ENCODE peak calls at places on chromosomes 12 and 14, in eight cellular contexts. Q is IMR-90; E is globus pallidus; O is stimulated activated CD4-positive, alpha-beta T cell treated with anti-CD3 and anti-CD28 coated beads, Interleukin-4, amount 100 ng/mL, for 1 hour; N is skeletal muscle cell; Z is HCEC 1CT; T is substantia nigra; A is cardiac muscle cell. C is an unnamed sample.

GRCh38 chr12:53476769-53477209 is 22.5 kb downstream of the MAP3K12 start:
- DNase-seq in Q (no peak), E (no peak), O (no peak), N (no peak), Z (peak), T (no peak), A (peak), C (no peak)

GRCh38 chr12:39807043-39807442 is 187.4 kb upstream of the ABCD2 start:
- DNase-seq in Q (no peak), E (no peak), O (no peak), N (no peak), Z (no peak), T (no peak), A (peak), C (no peak)

GRCh38 chr12:3792623-3793288 is 39.8 kb upstream of the CRACR2A start:
- DNase-seq in Q (no peak), E (no peak), O (no peak), N (no peak), Z (no peak), T (no peak), A (no peak), C (no peak)

GRCh38 chr14:69289811-69290520 is 30.0 kb downstream of the GALNT16 start:
- DNase-seq in Q (no peak), E (no peak), O (no peak), N (no peak), Z (no peak), T (no peak), A (no peak), C (no peak)

GRCh38 chr12:54571166-54571856 is 17.1 kb downstream of the PPP1R1A start:
- DNase-seq in Q (no peak), E (no peak), O (no peak), N (no peak), Z (no peak), T (no peak), A (peak), C (no peak)

GRCh38 chr12:26287666-26288408 is 92.5 kb downstream of the SSPN start:
- DNase-seq in Q (no peak), E (no peak), O (no peak), N (no peak), Z (no peak), T (no peak), A (peak), C (no peak)

GRCh38 chr12:50033317-50033679 is 8.0 kb upstream of the RACGAP1 start:
- DNase-seq in Q (no peak), E (peak), O (no peak), N (no peak), Z (no peak), T (no peak), A (no peak), C (no peak)

GRCh38 chr14:92397839-92398564 is 75.0 kb downstream of the SLC24A4 start:
- DNase-seq in Q (no peak), E (no peak), O (no peak), N (no peak), Z (no peak), T (no peak), A (no peak), C (no peak)

GRCh38 chr12:27922591-27923139 is 49.9 kb downstream of the PTHLH start:
- DNase-seq in Q (peak), E (peak), O (no peak), N (peak), Z (peak), T (no peak), A (peak), C (no peak)

GRCh38 chr14:24692382-24693352 is 58.7 kb upstream of the GZMB start:
- DNase-seq in Q (no peak), E (no peak), O (no peak), N (no peak), Z (no peak), T (no peak), A (no peak), C (peak)

GRCh38 chr14:76666746-76667145 is 94.5 kb upstream of the VASH1 start:
- DNase-seq in Q (no peak), E (no peak), O (no peak), N (no peak), Z (no peak), T (no peak), A (no peak), C (no peak)

GRCh38 chr12:114448618-114448933 is 42.6 kb upstream of the TBX5 start:
- DNase-seq in Q (no peak), E (no peak), O (no peak), N (no peak), Z (no peak), T (no peak), A (no peak), C (no peak)

GRCh38 chr14:59356298-59356697 is 108.9 kb downstream of the GPR135 start:
- DNase-seq in Q (no peak), E (no peak), O (no peak), N (no peak), Z (no peak), T (no peak), A (no peak), C (no peak)

GRCh38 chr14:73741386-73741875 is 27.2 kb upstream of the PNMA1 start:
- DNase-seq in Q (peak), E (peak), O (peak), N (no peak), Z (peak), T (no peak), A (peak), C (peak)

GRCh38 chr12:12376636-12377448 is 20.0 kb downstream of the BORCS5 start:
- DNase-seq in Q (peak), E (peak), O (no peak), N (no peak), Z (peak), T (no peak), A (peak), C (no peak)

GRCh38 chr12:697426-697825 is 34.2 kb upstream of the NINJ2 start:
- DNase-seq in Q (no peak), E (no peak), O (no peak), N (no peak), Z (no peak), T (no peak), A (no peak), C (no peak)

GRCh38 chr12:89663577-89664357 is 44.9 kb downstream of the ATP2B1 start:
- DNase-seq in Q (peak), E (no peak), O (no peak), N (peak), Z (peak), T (no peak), A (peak), C (no peak)

GRCh38 chr14:103882503-103883262 is 35.3 kb upstream of the PPP1R13B start:
- DNase-seq in Q (no peak), E (no peak), O (no peak), N (no peak), Z (no peak), T (no peak), A (peak), C (no peak)

GRCh38 chr12:123762715-123763052 is 583 bp downstream of the DNAH10 start:
- DNase-seq in Q (no peak), E (no peak), O (no peak), N (no peak), Z (no peak), T (no peak), A (no peak), C (no peak)

GRCh38 chr12:107493646-107494045 is 192.0 kb upstream of the PWP1 start:
- DNase-seq in Q (no peak), E (no peak), O (no peak), N (no peak), Z (no peak), T (no peak), A (no peak), C (no peak)

GRCh38 chr12:24496755-24497154 is 452.1 kb downstream of the BCAT1 start:
- DNase-seq in Q (peak), E (no peak), O (no peak), N (peak), Z (peak), T (no peak), A (peak), C (no peak)

GRCh38 chr12:124917841-124918621 is 3.6 kb upstream of the UBC start:
- DNase-seq in Q (peak), E (no peak), O (no peak), N (no peak), Z (peak), T (no peak), A (no peak), C (peak)

GRCh38 chr12:53696655-53697321 is 20.9 kb upstream of the ATP5MC2 start:
- DNase-seq in Q (no peak), E (no peak), O (no peak), N (no peak), Z (no peak), T (no peak), A (no peak), C (no peak)

GRCh38 chr12:123398177-123398916 is 14.4 kb downstream of the KMT5A start:
- DNase-seq in Q (peak), E (no peak), O (no peak), N (no peak), Z (peak), T (peak), A (peak), C (no peak)

GRCh38 chr12:51951843-51952722 is 584 bp downstream of the ACVR1B start:
- DNase-seq in Q (no peak), E (peak), O (no peak), N (no peak), Z (no peak), T (no peak), A (no peak), C (peak)

GRCh38 chr14:101947577-101947903 is 16.8 kb upstream of the DYNC1H1 start:
- DNase-seq in Q (no peak), E (no peak), O (no peak), N (no peak), Z (no peak), T (no peak), A (no peak), C (no peak)

GRCh38 chr12:108884116-108885012 is 4.5 kb downstream of the DAO start:
- DNase-seq in Q (no peak), E (no peak), O (peak), N (no peak), Z (peak), T (no peak), A (peak), C (peak)

GRCh38 chr14:40623641-40624040 is 983.0 kb upstream of the LRFN5 start:
- DNase-seq in Q (no peak), E (no peak), O (no peak), N (no peak), Z (no peak), T (no peak), A (no peak), C (no peak)

GRCh38 chr12:127898616-127899015 is 368.4 kb upstream of the TMEM132C start:
- DNase-seq in Q (no peak), E (no peak), O (no peak), N (no peak), Z (no peak), T (no peak), A (no peak), C (no peak)

GRCh38 chr14:75854247-75854799 is 127.5 kb downstream of the TGFB3 start:
- DNase-seq in Q (no peak), E (no peak), O (no peak), N (no peak), Z (no peak), T (no peak), A (no peak), C (no peak)

GRCh38 chr12:6927999-6928702 is 392 bp downstream of the ATN1 start:
- DNase-seq in Q (no peak), E (no peak), O (peak), N (no peak), Z (no peak), T (no peak), A (no peak), C (no peak)

GRCh38 chr12:82955020-82955419 is 268.3 kb downstream of the TMTC2 start:
- DNase-seq in Q (no peak), E (no peak), O (no peak), N (no peak), Z (no peak), T (no peak), A (no peak), C (no peak)

GRCh38 chr12:2341051-2341751 is 288.4 kb downstream of the CACNA1C start:
- DNase-seq in Q (no peak), E (no peak), O (no peak), N (no peak), Z (peak), T (no peak), A (no peak), C (peak)